ENCODE peak calls at places on chromosomes 6 and 20, in four cellular contexts. Q is EL, T is body of pancreas, X is progenitor cell of endocrine pancreas. H is an unnamed sample.

GRCh38 chr6:149482542-149483261 is 2.1 kb downstream of the ZC3H12D start:
- DNase-seq in Q (no peak), T (no peak), X (no peak), H (no peak)

GRCh38 chr6:82750570-82750969 is 315.1 kb downstream of the UBE3D start:
- DNase-seq in Q (peak), T (no peak), X (no peak), H (no peak)

GRCh38 chr20:651713-652610 is 1.0 kb downstream of the SRXN1 start:
- DNase-seq in Q (no peak), T (no peak), X (no peak), H (no peak)

GRCh38 chr20:38165966-38166706 is 1.1 kb upstream of the TGM2 start:
- DNase-seq in Q (no peak), T (no peak), X (no peak), H (no peak)

GRCh38 chr6:89978749-89979145 is 84.5 kb downstream of the GJA10 start:
- DNase-seq in Q (no peak), T (no peak), X (no peak), H (no peak)

GRCh38 chr6:107713214-107713962 is 110.7 kb downstream of the SCML4 start:
- DNase-seq in Q (peak), T (no peak), X (no peak), H (no peak)

GRCh38 chr6:106165885-106166485 is 79.8 kb downstream of the PRDM1 start:
- DNase-seq in Q (peak), T (no peak), X (no peak), H (no peak)

GRCh38 chr6:43494321-43494720 is 15.8 kb downstream of the LRRC73 start:
- DNase-seq in Q (no peak), T (no peak), X (no peak), H (no peak)

GRCh38 chr6:3388786-3389185 is 68.1 kb downstream of the SLC22A23 start:
- DNase-seq in Q (no peak), T (no peak), X (no peak), H (no peak)

GRCh38 chr6:97626586-97627441 is 343.8 kb upstream of the MMS22L start:
- DNase-seq in Q (peak), T (no peak), X (no peak), H (no peak)

GRCh38 chr6:127051571-127052260 is 66.8 kb upstream of the RSPO3 start:
- DNase-seq in Q (peak), T (no peak), X (no peak), H (no peak)

GRCh38 chr6:132130530-132131298 is 179.5 kb upstream of the CCN2 start:
- DNase-seq in Q (peak), T (no peak), X (no peak), H (no peak)

GRCh38 chr6:106927531-106928398 is 46.8 kb downstream of the CD24 start:
- DNase-seq in Q (peak), T (peak), X (peak), H (peak)

GRCh38 chr6:113018351-113019151 is 671.4 kb downstream of the RFPL4B start:
- DNase-seq in Q (peak), T (no peak), X (no peak), H (no peak)

GRCh38 chr6:131951576-131952230 is 531 bp upstream of the CCN2 start:
- DNase-seq in Q (no peak), T (no peak), X (no peak), H (no peak)

GRCh38 chr20:3042621-3043020 is 801 bp upstream of the GNRH2 start:
- DNase-seq in Q (no peak), T (no peak), X (no peak), H (no peak)

GRCh38 chr6:21022343-21023107 is 488.3 kb downstream of the CDKAL1 start:
- DNase-seq in Q (no peak), T (peak), X (no peak), H (no peak)

GRCh38 chr20:40682104-40683045 is 6.7 kb downstream of the MAFB start:
- DNase-seq in Q (no peak), T (no peak), X (no peak), H (peak)

GRCh38 chr6:13715444-13715883 is 3.8 kb upstream of the RANBP9 start:
- DNase-seq in Q (no peak), T (no peak), X (no peak), H (no peak)

GRCh38 chr6:111997078-111997862 is 56.6 kb upstream of the CCN6 start:
- DNase-seq in Q (peak), T (peak), X (peak), H (peak)

GRCh38 chr6:9502991-9503761 is 911.7 kb downstream of the TFAP2A start:
- DNase-seq in Q (peak), T (no peak), X (no peak), H (no peak)

GRCh38 chr20:5996765-5997164 is 46.3 kb downstream of the MCM8 start:
- DNase-seq in Q (no peak), T (no peak), X (no peak), H (no peak)

GRCh38 chr6:116682334-116682712 is 1.3 kb downstream of the KPNA5 start:
- DNase-seq in Q (peak), T (no peak), X (no peak), H (no peak)

GRCh38 chr20:45823949-45824835 is 2.9 kb downstream of the TNNC2 start:
- DNase-seq in Q (peak), T (peak), X (peak), H (no peak)

GRCh38 chr6:111805511-111806181 is 67.6 kb downstream of the FYN start:
- DNase-seq in Q (peak), T (no peak), X (no peak), H (no peak)

H was measured in HuH-7.5.